ENCODE peak calls at places on chromosomes 12 and 14, in seven cellular contexts. X, M, T, N, K, V and A are unnamed samples.
A peak's percentile ranks its signal among the peaks of the same experiment; 100 is the strongest.

GRCh38 chr14:99189201-99189801 is 82.7 kb downstream of the BCL11B start:
- DNase-seq in X (no peak), M (no peak), T (no peak), N (no peak), K (no peak), V (no peak), A (no peak)

GRCh38 chr12:104357431-104357952 is 54.0 kb downstream of the EID3 start:
- DNase-seq in X (peak; percentile 80), M (no peak), T (no peak), N (no peak), K (no peak), V (no peak), A (no peak)

GRCh38 chr14:34874386-34875030 is 652 bp downstream of the BAZ1A start:
- DNase-seq in X (peak; percentile 49), M (peak; percentile 37), T (peak; percentile 67), N (peak; percentile 37), K (no peak), V (peak; percentile 72), A (peak; percentile 72)

GRCh38 chr12:9118161-9118560 is 2.4 kb upstream of the A2M start:
- DNase-seq in X (no peak), M (no peak), T (no peak), N (no peak), K (no peak), V (no peak), A (no peak)

GRCh38 chr14:59204305-59204704 is 15.8 kb downstream of the DAAM1 start:
- DNase-seq in X (no peak), M (no peak), T (no peak), N (no peak), K (no peak), V (no peak), A (no peak)

GRCh38 chr12:58540480-58541299 is 379.6 kb downstream of the LRIG3 start:
- DNase-seq in X (peak; percentile 91), M (peak; percentile 76), T (no peak), N (peak; percentile 43), K (peak; percentile 59), V (peak; percentile 70), A (peak; percentile 82)

GRCh38 chr12:119578112-119578511 is 15.5 kb upstream of the TMEM233 start:
- DNase-seq in X (no peak), M (no peak), T (no peak), N (no peak), K (peak; percentile 34), V (no peak), A (no peak)

GRCh38 chr14:58574623-58575022 is 63.1 kb upstream of the DACT1 start:
- DNase-seq in X (no peak), M (no peak), T (no peak), N (no peak), K (no peak), V (no peak), A (no peak)

GRCh38 chr12:12797789-12798142 is 12.3 kb downstream of the APOLD1 start:
- DNase-seq in X (no peak), M (no peak), T (no peak), N (no peak), K (no peak), V (no peak), A (no peak)

GRCh38 chr12:20950248-20950647 is 139.7 kb downstream of the SLCO1B3 start:
- DNase-seq in X (no peak), M (no peak), T (peak; percentile 5), N (no peak), K (peak; percentile 18), V (no peak), A (no peak)

GRCh38 chr12:17204289-17205054 is 598.5 kb upstream of the LMO3 start:
- DNase-seq in X (no peak), M (no peak), T (no peak), N (no peak), K (no peak), V (no peak), A (no peak)

GRCh38 chr12:5650804-5651461 is 219.0 kb downstream of the NTF3 start:
- DNase-seq in X (no peak), M (no peak), T (no peak), N (no peak), K (no peak), V (no peak), A (no peak)

GRCh38 chr12:122336015-122336946 is 70.0 kb upstream of the VPS33A start:
- DNase-seq in X (peak; percentile 34), M (no peak), T (peak; percentile 33), N (no peak), K (peak; percentile 10), V (no peak), A (no peak)

GRCh38 chr12:131850856-131851559 is 22.8 kb downstream of the MMP17 start:
- DNase-seq in X (no peak), M (no peak), T (no peak), N (no peak), K (no peak), V (peak; percentile 67), A (no peak)

GRCh38 chr12:15979096-15980091 is 68.3 kb downstream of the DERA start:
- DNase-seq in X (peak; percentile 93), M (no peak), T (peak; percentile 34), N (no peak), K (no peak), V (no peak), A (no peak)

GRCh38 chr12:13177373-13177772 is 19.2 kb upstream of the EMP1 start:
- DNase-seq in X (no peak), M (no peak), T (no peak), N (no peak), K (no peak), V (no peak), A (no peak)

GRCh38 chr12:19575307-19576243 is 136.3 kb downstream of the AEBP2 start:
- DNase-seq in X (peak; percentile 74), M (peak; percentile 25), T (no peak), N (peak; percentile 81), K (peak; percentile 18), V (peak; percentile 75), A (peak; percentile 13)

GRCh38 chr12:14849664-14850063 is 6.3 kb upstream of the ART4 start:
- DNase-seq in X (peak; percentile 36), M (no peak), T (no peak), N (no peak), K (no peak), V (no peak), A (no peak)

GRCh38 chr12:41442905-41443304 is 254.8 kb downstream of the PDZRN4 start:
- DNase-seq in X (no peak), M (no peak), T (no peak), N (no peak), K (no peak), V (no peak), A (no peak)

GRCh38 chr12:65962921-65963883 is 138.9 kb downstream of the HMGA2 start:
- DNase-seq in X (no peak), M (no peak), T (no peak), N (no peak), K (peak; percentile 57), V (no peak), A (no peak)

GRCh38 chr12:118536306-118536900 is 160.0 kb downstream of the SUDS3 start:
- DNase-seq in X (no peak), M (no peak), T (no peak), N (no peak), K (no peak), V (no peak), A (no peak)

GRCh38 chr14:20434701-20435453 is 1.1 kb downstream of the KLHL33 start:
- DNase-seq in X (no peak), M (peak; percentile 78), T (no peak), N (peak; percentile 62), K (no peak), V (no peak), A (peak; percentile 83)

GRCh38 chr14:99781091-99781490 is 12.1 kb upstream of the EML1 start:
- DNase-seq in X (no peak), M (no peak), T (no peak), N (no peak), K (no peak), V (no peak), A (no peak)

GRCh38 chr14:101707285-101707842 is 54.1 kb upstream of the PPP2R5C start:
- DNase-seq in X (peak; percentile 81), M (peak; percentile 44), T (no peak), N (peak; percentile 56), K (peak; percentile 70), V (no peak), A (peak; percentile 34)

GRCh38 chr12:34398706-34399630 is 376.7 kb downstream of the ALG10 start:
- DNase-seq in X (no peak), M (peak; percentile 3), T (peak; percentile 1), N (peak; percentile 3), K (no peak), V (peak; percentile 43), A (peak; percentile 14)
- H3K4me1 ChIP-seq in X (no peaks in the 10 kb centered on the region), M (no peaks in the 10 kb centered on the region), T (no peaks in the 10 kb centered on the region), N (no peaks in the 10 kb centered on the region), K (no peaks in the 10 kb centered on the region), V (no peaks in the 10 kb centered on the region), A (no peaks in the 10 kb centered on the region)

DNA sequence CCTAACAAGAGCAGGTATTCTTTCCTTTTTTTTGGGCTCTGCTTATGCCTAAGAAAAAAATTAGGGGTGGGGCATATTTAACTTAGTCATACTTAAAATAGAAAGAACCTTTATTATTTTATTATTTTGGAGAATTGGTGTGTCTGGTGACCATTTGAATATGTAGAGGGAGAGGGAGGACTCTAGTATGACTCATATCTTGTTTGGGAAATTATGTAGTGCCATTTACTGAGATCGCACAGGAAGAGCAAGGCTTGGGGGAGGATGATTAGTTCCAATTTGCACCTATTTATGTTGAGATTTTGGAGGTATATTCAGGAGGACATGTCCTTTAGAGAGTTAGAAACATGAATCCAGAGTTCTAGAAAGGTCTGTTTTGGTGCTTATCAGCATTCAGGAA is 9.9 kb downstream of the ZNF410 start:
- DNase-seq in X (peak; percentile 26), M (no peak), T (no peak), N (no peak), K (no peak), V (no peak), A (no peak)
- TF ChIP-seq POLR2A in X (no peak), M (no peak), T (no peak), N (no peak), K (no peak), V (no peak), A (no peak)

GRCh38 chr14:67668559-67668958 is 5.9 kb downstream of the VTI1B start:
- DNase-seq in X (no peak), M (no peak), T (no peak), N (no peak), K (no peak), V (no peak), A (no peak)

GRCh38 chr14:67665886-67666285 is 8.5 kb downstream of the VTI1B start:
- DNase-seq in X (peak; percentile 75), M (no peak), T (no peak), N (no peak), K (no peak), V (no peak), A (no peak)

GRCh38 chr14:67666733-67667132 is 7.7 kb downstream of the VTI1B start:
- DNase-seq in X (no peak), M (no peak), T (no peak), N (no peak), K (no peak), V (no peak), A (no peak)

DNA sequence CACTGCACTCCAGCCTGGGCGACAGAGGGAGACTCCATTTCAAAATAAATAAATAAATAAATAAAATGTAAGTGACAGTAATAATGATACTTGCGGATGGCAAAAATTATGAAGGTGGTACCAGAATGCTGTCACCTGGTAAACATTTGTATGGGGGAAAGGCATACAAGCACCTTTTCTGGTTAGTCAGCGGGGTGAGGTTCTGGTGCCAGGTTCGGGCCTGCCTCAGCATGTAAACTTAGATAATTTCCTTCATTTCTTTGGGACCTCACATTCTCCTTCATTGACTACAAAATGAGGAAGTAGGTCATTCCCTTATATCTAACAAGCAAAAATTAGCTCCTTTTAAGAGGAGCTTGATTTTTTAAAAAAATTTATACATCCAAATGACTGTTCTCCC is 10.8 kb downstream of the VTI1B start:
- DNase-seq in X (no peak), M (no peak), T (no peak), N (no peak), K (no peak), V (no peak), A (no peak)
- H3K36me3 ChIP-seq in X (peaks cover 10% of the 10 kb centered on the region), M (no peaks in the 10 kb centered on the region), T (peaks cover 16% of the 10 kb centered on the region), N (peaks cover 25% of the 10 kb centered on the region), K (no peaks in the 10 kb centered on the region), V (peaks cover 2% of the 10 kb centered on the region), A (no peaks in the 10 kb centered on the region)

GRCh38 chr12:27012982-27013255 is 1.3 kb downstream of the TM7SF3 start:
- DNase-seq in X (no peak), M (no peak), T (no peak), N (no peak), K (no peak), V (no peak), A (no peak)
- H3K4me1 ChIP-seq in X (no peaks in the 10 kb centered on the region), M (no peaks in the 10 kb centered on the region), T (peaks cover 17% of the 10 kb centered on the region), N (peaks cover 4% of the 10 kb centered on the region), K (peaks cover 34% of the 10 kb centered on the region), V (peaks cover 40% of the 10 kb centered on the region), A (peaks cover 7% of the 10 kb centered on the region)